ENCODE peak calls at places on chromosomes 2 and 18, in four cellular contexts. One of them, this sample, is unnamed.

GRCh38 chr18:79567481-79568147 is 112.0 kb upstream of the CTDP1 start:
- DNase-seq in astrocyte of the cerebellum: peak; percentile 53
- DNase-seq in kidney: peak; percentile 66
- DNase-seq in fibroblast of the aortic adventitia: peak; percentile 87
- DNase-seq in this sample: peak; percentile 22

GRCh38 chr2:190320696-190321095 is 1.1 kb upstream of the HIBCH start:
- DNase-seq in astrocyte of the cerebellum: no peak
- DNase-seq in kidney: no peak
- DNase-seq in fibroblast of the aortic adventitia: no peak
- DNase-seq in this sample: no peak

GRCh38 chr2:39275016-39275415 is 31.2 kb upstream of the CDKL4 start:
- DNase-seq in astrocyte of the cerebellum: no peak
- DNase-seq in kidney: no peak
- DNase-seq in fibroblast of the aortic adventitia: no peak
- DNase-seq in this sample: no peak

GRCh38 chr2:140205093-140205492 is 1424.9 kb upstream of the NXPH2 start:
- DNase-seq in astrocyte of the cerebellum: no peak
- DNase-seq in kidney: no peak
- DNase-seq in fibroblast of the aortic adventitia: no peak
- DNase-seq in this sample: no peak

GRCh38 chr18:32454667-32455066 is 16.0 kb downstream of the GAREM1 start:
- DNase-seq in astrocyte of the cerebellum: no peak
- DNase-seq in kidney: no peak
- DNase-seq in fibroblast of the aortic adventitia: peak; percentile 11
- DNase-seq in this sample: no peak

GRCh38 chr2:225748606-225749005 is 349.1 kb downstream of the NYAP2 start:
- DNase-seq in astrocyte of the cerebellum: no peak
- DNase-seq in kidney: no peak
- DNase-seq in fibroblast of the aortic adventitia: peak; percentile 66
- DNase-seq in this sample: no peak

GRCh38 chr2:229273384-229274338 is 2.6 kb upstream of the PID1 start:
- DNase-seq in astrocyte of the cerebellum: peak; percentile 69
- DNase-seq in kidney: no peak
- DNase-seq in fibroblast of the aortic adventitia: peak; percentile 85
- DNase-seq in this sample: peak; percentile 44

GRCh38 chr18:41324934-41325333 is 630.1 kb upstream of the PIK3C3 start:
- DNase-seq in astrocyte of the cerebellum: no peak
- DNase-seq in kidney: no peak
- DNase-seq in fibroblast of the aortic adventitia: no peak
- DNase-seq in this sample: no peak

GRCh38 chr2:86825020-86825727 is 34.5 kb upstream of the CD8A start:
- DNase-seq in astrocyte of the cerebellum: no peak
- DNase-seq in kidney: no peak
- DNase-seq in fibroblast of the aortic adventitia: no peak
- DNase-seq in this sample: no peak

GRCh38 chr2:106139575-106139935 is 54.5 kb downstream of the UXS1 start:
- DNase-seq in astrocyte of the cerebellum: no peak
- DNase-seq in kidney: no peak
- DNase-seq in fibroblast of the aortic adventitia: no peak
- DNase-seq in this sample: no peak

GRCh38 chr18:26233208-26233607 is 7.0 kb downstream of the TAF4B start:
- DNase-seq in astrocyte of the cerebellum: no peak
- DNase-seq in kidney: no peak
- DNase-seq in fibroblast of the aortic adventitia: no peak
- DNase-seq in this sample: no peak

DNA sequence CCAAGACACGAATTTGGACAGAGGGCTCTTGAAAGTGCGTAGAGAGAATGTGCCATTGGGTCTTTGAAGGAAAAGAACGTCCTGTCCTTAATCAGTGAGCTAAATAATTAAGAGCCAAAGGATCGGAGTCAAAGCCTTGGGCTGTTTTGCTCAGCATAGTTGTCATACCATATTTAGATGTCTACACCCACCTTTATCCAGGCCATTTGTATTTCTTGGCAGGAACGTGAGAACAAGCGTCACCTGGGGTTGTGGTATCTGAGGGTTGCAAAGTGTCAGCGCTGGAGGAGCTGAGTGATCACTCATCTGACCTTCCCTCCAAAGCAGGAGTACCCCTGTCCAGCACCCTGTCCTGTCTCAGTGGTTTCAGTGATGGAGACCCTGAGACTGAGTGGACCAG is 4.5 kb downstream of the LPIN1 start:
- DNase-seq in astrocyte of the cerebellum: no peak
- DNase-seq in kidney: no peak
- DNase-seq in fibroblast of the aortic adventitia: no peak
- DNase-seq in this sample: no peak
- H3K4me3 ChIP-seq in astrocyte of the cerebellum: no peak overlapping the region
- H3K4me3 ChIP-seq in kidney: no peak overlapping the region
- H3K4me3 ChIP-seq in fibroblast of the aortic adventitia: no peak overlapping the region
- H3K4me3 ChIP-seq in this sample: no peak overlapping the region

GRCh38 chr2:23460983-23461382 is 76.0 kb downstream of the KLHL29 start:
- DNase-seq in astrocyte of the cerebellum: no peak
- DNase-seq in kidney: no peak
- DNase-seq in fibroblast of the aortic adventitia: no peak
- DNase-seq in this sample: no peak

GRCh38 chr2:23459032-23459431 is 74.1 kb downstream of the KLHL29 start:
- DNase-seq in astrocyte of the cerebellum: no peak
- DNase-seq in kidney: no peak
- DNase-seq in fibroblast of the aortic adventitia: no peak
- DNase-seq in this sample: no peak

GRCh38 chr2:23457990-23458689 is 73.2 kb downstream of the KLHL29 start:
- DNase-seq in astrocyte of the cerebellum: no peak
- DNase-seq in kidney: no peak
- DNase-seq in fibroblast of the aortic adventitia: no peak
- DNase-seq in this sample: no peak

GRCh38 chr2:23456881-23457760 is 72.1 kb downstream of the KLHL29 start:
- DNase-seq in astrocyte of the cerebellum: no peak
- DNase-seq in kidney: no peak
- DNase-seq in fibroblast of the aortic adventitia: peak; percentile 46
- DNase-seq in this sample: no peak

DNA sequence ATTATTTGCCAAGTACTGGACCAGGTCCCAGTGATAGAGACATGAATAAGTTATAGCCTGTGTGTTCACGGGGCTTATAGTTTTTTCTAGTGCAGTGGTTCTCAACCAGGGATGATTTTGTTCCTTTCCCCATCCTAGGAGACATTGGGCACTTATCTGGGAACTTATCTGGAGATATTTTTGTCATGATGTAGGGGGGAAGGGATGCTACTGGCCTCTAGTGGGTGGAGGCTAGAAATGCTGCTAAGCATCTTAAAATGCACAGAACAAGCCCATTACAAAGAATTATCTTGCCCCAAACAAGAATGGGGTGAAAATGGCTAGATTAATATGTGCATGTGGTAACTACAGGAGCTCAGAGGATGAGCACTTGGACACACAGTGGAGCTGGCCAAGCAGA is 75.2 kb downstream of the KLHL29 start:
- DNase-seq in astrocyte of the cerebellum: no peak
- DNase-seq in kidney: no peak
- DNase-seq in fibroblast of the aortic adventitia: peak; percentile 49
- DNase-seq in this sample: peak; percentile 6
- TF ChIP-seq CTCF in astrocyte of the cerebellum: peak; percentile 65
- TF ChIP-seq CTCF in kidney: peak; percentile 32
- TF ChIP-seq CTCF in fibroblast of the aortic adventitia: peak; percentile 68
- TF ChIP-seq CTCF in this sample: peak; percentile 72

GRCh38 chr2:160408575-160409291 is 84.9 kb downstream of the RBMS1 start:
- DNase-seq in astrocyte of the cerebellum: no peak
- DNase-seq in kidney: peak; percentile 67
- DNase-seq in fibroblast of the aortic adventitia: peak; percentile 51
- DNase-seq in this sample: no peak
- H3K4me3 ChIP-seq in astrocyte of the cerebellum: peak overlapping the region; percentile 66
- H3K4me3 ChIP-seq in kidney: no peak overlapping the region
- H3K4me3 ChIP-seq in fibroblast of the aortic adventitia: peak overlapping the region; percentile 58
- H3K4me3 ChIP-seq in this sample: peak overlapping the region; percentile 82

DNA sequence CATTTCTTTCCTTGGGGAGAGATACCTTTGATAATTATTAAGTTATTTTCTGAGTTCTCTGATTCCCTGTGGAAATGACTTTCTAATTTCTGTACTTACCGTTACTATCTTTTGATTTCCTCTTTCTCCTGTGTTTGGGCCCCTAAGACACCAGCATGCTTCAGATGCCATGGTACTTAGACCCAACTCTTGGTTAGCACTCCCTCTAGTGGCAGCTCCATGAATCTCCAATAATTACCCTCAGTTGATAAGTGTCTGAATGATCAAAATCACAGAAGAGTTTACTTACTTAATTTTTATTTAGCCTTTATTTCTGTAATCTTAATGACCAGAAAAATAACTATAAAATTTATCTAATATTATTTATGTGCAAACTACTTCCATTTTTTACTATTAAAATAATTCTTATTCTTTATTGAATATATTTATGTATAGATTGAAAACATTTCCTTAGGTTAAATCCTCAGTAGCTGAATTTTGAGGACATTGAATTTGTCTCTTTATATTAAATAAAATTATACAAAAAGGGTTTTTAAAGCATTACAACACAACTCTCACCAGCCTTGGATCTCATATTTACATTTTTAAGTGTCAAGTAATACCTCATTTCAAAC is 300.4 kb downstream of the KCNS3 start:
- DNase-seq in astrocyte of the cerebellum: peak; percentile 40
- DNase-seq in kidney: no peak
- DNase-seq in fibroblast of the aortic adventitia: peak; percentile 56
- DNase-seq in this sample: no peak
- TF ChIP-seq CTCF in astrocyte of the cerebellum: peak; percentile 88
- TF ChIP-seq CTCF in kidney: peak; percentile 59
- TF ChIP-seq CTCF in fibroblast of the aortic adventitia: peak; percentile 68
- TF ChIP-seq CTCF in this sample: peak; percentile 77